ENCODE peak calls at places on chromosomes 1 and 21, in seven cellular contexts. B is trophoblast cell, T is IMR-90, S is mesendoderm, Z is H1, V is neuronal stem cell, Y is mesenchymal stem cell. X is an unnamed sample.
A peak's percentile ranks its signal among the peaks of the same experiment; 100 is the strongest.

GRCh38 chr1:156262461-156263287 is 14.8 kb upstream of the PAQR6 start:
- DNase-seq in T (peak; percentile 80), V (no peak), Z (no peak), Y (no peak), S (no peak), B (peak; percentile 47), X (no peak)

GRCh38 chr1:19043579-19044443 is 87.3 kb upstream of the IFFO2 start:
- DNase-seq in B (no peak), S (no peak), V (no peak), T (no peak), Z (no peak), Y (no peak), X (no peak)

GRCh38 chr1:235060607-235061470 is 67.8 kb downstream of the TOMM20 start:
- DNase-seq in T (no peak), V (no peak), Y (no peak), B (peak; percentile 87), S (peak; percentile 91), Z (no peak), X (peak; percentile 52)

GRCh38 chr1:79235221-79236002 is 228.9 kb upstream of the ADGRL4 start:
- DNase-seq in T (no peak), Y (peak; percentile 1), S (peak; percentile 72), B (no peak), Z (no peak), V (peak; percentile 20), X (no peak)

GRCh38 chr1:71494163-71494562 is 413.3 kb upstream of the ZRANB2 start:
- DNase-seq in V (no peak), Z (no peak), S (no peak), T (no peak), B (no peak), Y (no peak), X (no peak)

GRCh38 chr21:33975548-33976081 is 60.0 kb upstream of the ATP5PO start:
- DNase-seq in S (peak; percentile 26), B (peak; percentile 46), T (peak; percentile 43), V (no peak), Y (peak; percentile 79), Z (peak; percentile 39), X (no peak)

GRCh38 chr1:235902638-235903542 is 36.2 kb upstream of the LYST start:
- DNase-seq in Z (no peak), Y (peak; percentile 86), V (no peak), S (no peak), B (no peak), T (peak; percentile 44), X (no peak)

GRCh38 chr1:160206421-160207117 is 1.4 kb downstream of the PEA15 start:
- DNase-seq in Z (no peak), T (peak; percentile 90), B (peak; percentile 77), S (peak; percentile 96), V (peak; percentile 30), Y (peak; percentile 90), X (peak; percentile 57)

GRCh38 chr21:32226444-32226843 is 52.4 kb downstream of the MIS18A start:
- DNase-seq in V (no peak), S (no peak), B (no peak), Y (no peak), T (no peak), Z (no peak), X (no peak)

GRCh38 chr21:39911792-39912191 is 44.6 kb downstream of the PCP4 start:
- DNase-seq in Y (no peak), B (no peak), T (no peak), V (no peak), Z (no peak), S (no peak), X (no peak)

GRCh38 chr1:245898581-245898980 is 608.5 kb downstream of the SMYD3 start:
- DNase-seq in T (no peak), B (no peak), S (no peak), Z (no peak), Y (no peak), V (no peak), X (no peak)

GRCh38 chr1:184753608-184754478 is 815 bp downstream of the EDEM3 start:
- DNase-seq in V (no peak), Z (no peak), Y (peak; percentile 56), T (peak; percentile 29), B (peak; percentile 51), S (peak; percentile 64), X (peak; percentile 55)
- H4K8ac ChIP-seq in V (no peak overlapping the region), Z (peak overlapping the region; percentile 28), Y (peak overlapping the region; percentile 93), T (peak overlapping the region; percentile 95), B (peak overlapping the region; percentile 95), S (no peak overlapping the region), X (no peak overlapping the region)

GRCh38 chr1:55375617-55376258 is 160.6 kb upstream of the USP24 start:
- DNase-seq in S (peak; percentile 34), B (peak; percentile 71), Z (peak; percentile 64), T (peak; percentile 47), Y (peak; percentile 47), V (peak; percentile 53), X (peak; percentile 33)
- H3K4me2 ChIP-seq in S (no peak overlapping the region), B (no peak overlapping the region), Z (no peak overlapping the region), T (no peak overlapping the region), Y (no peak overlapping the region), V (no peak overlapping the region), X (no peak overlapping the region)

DNA sequence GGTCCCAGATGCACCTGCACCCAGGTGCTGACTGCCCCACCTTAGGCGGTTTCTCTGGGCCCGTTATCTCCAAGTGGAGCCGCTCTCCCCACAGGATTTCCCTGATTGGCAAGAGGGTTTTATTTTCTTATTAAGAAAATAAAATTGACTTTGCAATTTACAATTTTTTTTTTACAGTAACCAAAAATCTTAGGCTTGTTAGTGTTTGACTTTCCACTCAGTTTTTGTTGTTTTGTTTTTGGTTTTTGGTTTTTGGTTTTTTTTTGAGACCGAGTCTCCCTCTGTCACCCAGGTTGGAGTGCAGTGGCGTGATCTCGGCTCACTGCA is 4.8 kb upstream of the CCDC27 start:
- DNase-seq in S (no peak), V (no peak), Z (no peak), B (no peak), T (no peak), Y (no peak), X (no peak)
- H4K8ac ChIP-seq in S (no peak overlapping the region), V (no peak overlapping the region), Z (no peak overlapping the region), B (no peak overlapping the region), T (peak overlapping the region; percentile 84), Y (peak overlapping the region; percentile 45), X (no peak overlapping the region)

GRCh38 chr1:209674957-209675566 is at the start of gene G0S2:
- DNase-seq in V (peak; percentile 29), B (peak; percentile 17), T (peak; percentile 21), Y (peak; percentile 76), Z (peak; percentile 71), S (peak; percentile 60), X (peak; percentile 55)

GRCh38 chr1:209673631-209674417 is 1.4 kb upstream of the G0S2 start:
- DNase-seq in Y (no peak), Z (no peak), V (no peak), T (no peak), S (peak; percentile 21), B (peak; percentile 21), X (no peak)

GRCh38 chr1:209675567-209676154 is 449 bp downstream of the G0S2 start:
- DNase-seq in B (no peak), V (peak; percentile 23), Y (peak; percentile 64), S (peak; percentile 36), T (peak; percentile 16), Z (peak; percentile 66), X (peak; percentile 57)

GRCh38 chr1:209678981-209679539 is 3.8 kb downstream of the G0S2 start:
- DNase-seq in S (no peak), Z (no peak), T (no peak), V (no peak), B (no peak), Y (no peak), X (no peak)
- H3K4me2 ChIP-seq in S (no peak overlapping the region), Z (no peak overlapping the region), T (no peak overlapping the region), V (no peak overlapping the region), B (no peak overlapping the region), Y (no peak overlapping the region), X (no peak overlapping the region)